ENCODE peak calls at places on chromosomes 11 and 22, in five cellular contexts. B is Panc1, K is stomach, D is HCT116, W is H1. N is an unnamed sample.

GRCh38 chr11:122248130-122248529 is 132.1 kb upstream of the BLID start:
- DNase-seq in K (no peak), W (no peak), D (no peak), B (no peak), N (no peak)

GRCh38 chr22:19718255-19719054 is 4.2 kb downstream of the SEPTIN5 start:
- DNase-seq in B (no peak), W (no peak), D (no peak), K (no peak), N (no peak)

GRCh38 chr11:75031224-75031753 is 42.6 kb downstream of the NEU3 start:
- DNase-seq in K (no peak), W (no peak), B (no peak), D (no peak), N (no peak)

GRCh38 chr22:30884211-30885000 is 84.2 kb downstream of the MORC2 start:
- DNase-seq in B (no peak), D (no peak), K (no peak), W (no peak), N (peak; percentile 34)

GRCh38 chr11:113384551-113384950 is 3.0 kb upstream of the ANKK1 start:
- DNase-seq in W (no peak), D (no peak), K (no peak), B (no peak), N (no peak)

GRCh38 chr11:120285256-120285655 is 39.8 kb upstream of the TLCD5 start:
- DNase-seq in B (no peak), D (no peak), K (no peak), W (no peak), N (no peak)

GRCh38 chr11:74081428-74081827 is 72.5 kb upstream of the UCP3 start:
- DNase-seq in D (no peak), B (no peak), K (no peak), W (no peak), N (no peak)

GRCh38 chr22:24325105-24325757 is 54.6 kb downstream of the SPECC1L start:
- DNase-seq in W (no peak), D (no peak), K (no peak), B (no peak), N (no peak)

GRCh38 chr11:115452245-115452644 is 52.0 kb downstream of the CADM1 start:
- DNase-seq in B (no peak), W (no peak), K (no peak), D (no peak), N (no peak)

GRCh38 chr11:75536786-75537629 is 11.3 kb upstream of the GDPD5 start:
- DNase-seq in W (no peak), D (peak; percentile 87), K (no peak), B (no peak), N (no peak)

GRCh38 chr22:32267011-32267410 is 11.9 kb upstream of the SLC5A4 start:
- DNase-seq in D (no peak), B (no peak), W (no peak), K (no peak), N (no peak)

GRCh38 chr11:113884361-113884836 is 9.0 kb upstream of the USP28 start:
- DNase-seq in K (no peak), B (no peak), W (no peak), D (no peak), N (no peak)

GRCh38 chr11:79332017-79332416 is 108.8 kb downstream of the TENM4 start:
- DNase-seq in D (no peak), K (no peak), W (no peak), B (no peak), N (no peak)

GRCh38 chr22:32531228-32531627 is 56.6 kb downstream of the FBXO7 start:
- DNase-seq in B (no peak), W (no peak), K (no peak), D (no peak), N (peak; percentile 68)

GRCh38 chr11:80240245-80240644 is 799.4 kb upstream of the TENM4 start:
- DNase-seq in D (no peak), B (no peak), W (no peak), K (no peak), N (no peak)

GRCh38 chr11:252666-253065 is 15.9 kb downstream of the PSMD13 start:
- DNase-seq in K (no peak), D (no peak), B (no peak), W (no peak), N (no peak)
- TF ChIP-seq POLR2AphosphoS5 in K (no peak), D (no peak), B (no peak), W (no peak), N (no peak)

GRCh38 chr22:42581762-42582716 is 28.3 kb downstream of the SERHL2 start:
- DNase-seq in B (peak; percentile 7), D (peak; percentile 21), W (peak; percentile 7), K (peak; percentile 80), N (peak; percentile 89)

GRCh38 chr22:42582987-42583386 is 29.2 kb downstream of the SERHL2 start:
- DNase-seq in W (no peak), B (no peak), K (no peak), D (no peak), N (no peak)

GRCh38 chr22:42577623-42578240 is 24.0 kb downstream of the SERHL2 start:
- DNase-seq in D (no peak), K (no peak), W (no peak), B (no peak), N (no peak)
- TF ChIP-seq POLR2AphosphoS5 in D (no peak), K (no peak), W (no peak), B (no peak), N (no peak)

GRCh38 chr11:959608-960007 is 33.9 kb downstream of the AP2A2 start:
- DNase-seq in B (no peak), W (no peak), K (no peak), D (no peak), N (no peak)
- TF ChIP-seq POLR2AphosphoS5 in B (no peak), W (no peak), K (no peak), D (no peak), N (no peak)

GRCh38 chr11:47867821-47868220 is 19.7 kb upstream of the NUP160 start:
- DNase-seq in D (no peak), B (no peak), W (no peak), K (no peak), N (no peak)
- TF ChIP-seq POLR2AphosphoS5 in D (no peak), B (no peak), W (no peak), K (no peak), N (no peak)

GRCh38 chr11:65503606-65503922 is 4.7 kb downstream of the MALAT1 start:
- DNase-seq in D (no peak), B (peak; percentile 50), W (no peak), K (no peak), N (no peak)
- TF ChIP-seq POLR2AphosphoS5 in D (peak; percentile 18), B (peak; percentile 3), W (no peak), K (no peak), N (no peak)

GRCh38 chr11:128904303-128904871 is 13.2 kb downstream of the KCNJ5 start:
- DNase-seq in W (no peak), D (no peak), K (no peak), B (no peak), N (no peak)
- TF ChIP-seq POLR2AphosphoS5 in W (no peak), D (no peak), K (no peak), B (no peak), N (no peak)

DNA sequence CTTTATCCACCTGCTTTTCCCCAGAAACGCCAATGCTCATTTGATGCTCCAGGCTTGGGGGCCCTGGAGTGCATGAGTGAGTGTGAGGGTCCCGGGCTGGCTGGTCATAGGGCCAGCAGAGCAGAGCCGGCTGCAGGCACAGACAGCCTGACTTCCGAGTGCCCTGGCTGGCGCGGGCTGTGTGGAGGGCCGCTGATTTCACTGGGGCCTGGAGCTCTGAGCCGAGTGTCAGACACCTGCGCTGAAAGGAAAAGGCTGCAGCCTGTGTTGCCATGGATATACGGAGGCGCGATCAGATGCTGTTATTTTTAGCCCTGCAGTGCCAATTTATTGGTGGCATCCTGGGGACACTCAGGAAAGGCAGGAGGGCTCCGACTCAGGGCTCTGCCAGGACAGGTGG is 87.6 kb downstream of the ST3GAL4 start:
- DNase-seq in K (no peak), W (no peak), B (no peak), D (no peak), N (no peak)
- TF ChIP-seq POLR2AphosphoS5 in K (no peak), W (no peak), B (no peak), D (no peak), N (no peak)

N was measured in sigmoid colon.